ENCODE peak calls at places on chromosomes 11 and 22, in six cellular contexts. E is GM12891, M is K562, W is H1, N is HepG2, F is GM12878. D is an unnamed sample.
A peak's percentile ranks its signal among the peaks of the same experiment; 100 is the strongest.

GRCh38 chr22:38725900-38726655 is 20.3 kb downstream of the GTPBP1 start:
- DNase-seq in W (no peak), E (no peak), F (no peak), M (no peak), N (no peak), D (no peak)

GRCh38 chr11:61369372-61370348 is 7.5 kb downstream of the TMEM138 start:
- DNase-seq in M (no peak), F (peak; percentile 77), E (no peak), N (peak; percentile 76), W (no peak), D (no peak)

GRCh38 chr11:9748361-9748970 is 84.6 kb downstream of the SWAP70 start:
- DNase-seq in N (peak; percentile 63), E (no peak), W (no peak), M (peak; percentile 72), F (peak; percentile 72), D (peak; percentile 48)

GRCh38 chr22:45058622-45058912 is 48.8 kb upstream of the PHF21B start:
- DNase-seq in N (no peak), M (no peak), W (no peak), E (no peak), F (no peak), D (no peak)

GRCh38 chr22:49929553-49929979 is 11.1 kb downstream of the CRELD2 start:
- DNase-seq in W (no peak), E (peak; percentile 84), M (peak; percentile 80), N (no peak), F (no peak), D (peak; percentile 92)

GRCh38 chr11:35210886-35211546 is 72.0 kb downstream of the CD44 start:
- DNase-seq in M (no peak), F (no peak), E (no peak), N (no peak), W (no peak), D (no peak)

GRCh38 chr11:110455718-110456117 is 26.0 kb downstream of the FDX1 start:
- DNase-seq in E (no peak), W (no peak), F (peak; percentile 17), N (no peak), M (no peak), D (no peak)

GRCh38 chr22:21939392-21940319 is 13.0 kb downstream of the PPM1F start:
- DNase-seq in M (no peak), N (no peak), E (no peak), F (no peak), W (no peak), D (no peak)

GRCh38 chr11:18775492-18776292 is 15.9 kb downstream of the PTPN5 start:
- DNase-seq in N (peak; percentile 46), W (peak; percentile 46), M (peak; percentile 71), E (peak; percentile 49), F (no peak), D (peak; percentile 50)

GRCh38 chr11:130159657-130160459 is at the start of gene ST14:
- DNase-seq in N (no peak), E (no peak), M (no peak), F (no peak), W (no peak), D (peak; percentile 44)

GRCh38 chr11:61472282-61472681 is 36.3 kb upstream of the LRRC10B start:
- DNase-seq in M (no peak), F (no peak), W (no peak), E (no peak), N (no peak), D (no peak)

GRCh38 chr11:59782080-59782479 is 26.9 kb downstream of the STX3 start:
- DNase-seq in N (no peak), F (no peak), W (no peak), M (no peak), E (no peak), D (no peak)

GRCh38 chr11:132312616-132313210 is 942.3 kb downstream of the NTM start:
- DNase-seq in W (peak; percentile 23), M (peak; percentile 22), E (peak; percentile 42), F (no peak), N (no peak), D (peak; percentile 32)

GRCh38 chr22:49960967-49961600 is 512 bp downstream of the PIM3 start:
- DNase-seq in E (no peak), N (no peak), F (no peak), W (no peak), M (no peak), D (no peak)

GRCh38 chr11:3609416-3610265 is 32.2 kb downstream of the ART5 start:
- DNase-seq in F (no peak), N (peak; percentile 13), W (no peak), E (no peak), M (peak; percentile 56), D (no peak)

DNA sequence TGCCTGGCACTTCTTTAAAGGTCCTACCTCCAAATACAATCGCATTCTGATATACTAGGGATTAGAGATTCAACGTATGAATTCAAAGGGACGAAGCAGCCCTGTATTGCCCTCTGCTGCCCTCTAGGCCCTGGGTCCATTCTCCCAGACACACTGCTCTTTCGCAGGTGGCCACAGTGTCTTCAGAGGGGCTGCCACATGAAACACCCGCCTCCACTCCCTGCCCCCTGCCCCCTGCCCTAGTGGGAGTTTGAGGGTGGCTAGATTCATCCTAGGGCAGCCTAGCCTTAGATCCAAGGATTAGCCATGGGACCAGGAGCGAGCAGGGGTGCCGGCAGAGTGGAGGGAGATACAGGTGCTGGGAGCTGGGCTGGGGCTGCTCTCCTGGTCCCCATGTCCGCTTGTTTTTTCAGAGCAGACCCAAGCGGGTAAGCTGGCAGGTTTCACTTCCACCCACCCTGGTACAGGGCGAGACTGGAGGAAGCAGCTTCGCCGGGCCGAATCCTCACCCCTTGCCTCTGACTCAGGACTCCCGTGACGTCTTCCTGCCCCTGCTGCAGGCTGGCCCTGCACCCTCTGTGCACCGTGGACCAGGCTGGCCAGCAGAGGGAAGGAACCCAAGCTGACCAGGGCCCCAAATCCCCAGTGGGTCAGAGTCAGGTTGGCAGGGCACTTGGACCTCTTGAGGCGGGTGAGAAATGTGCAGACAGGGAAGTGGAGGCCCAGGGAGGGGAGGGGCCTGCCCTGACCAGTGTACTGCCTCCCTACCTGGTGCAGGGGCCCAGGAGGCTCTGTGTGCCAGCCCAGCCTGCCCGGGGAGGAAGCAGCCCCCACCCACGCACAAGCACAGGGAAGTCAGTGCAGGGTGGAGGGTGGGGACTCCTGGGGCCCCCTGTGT is 28.4 kb upstream of the HMOX1 start:
- DNase-seq in E (no peak), N (peak; percentile 45), W (no peak), M (peak; percentile 19), F (no peak), D (no peak)
- TF ChIP-seq POLR2A in E (no peak), N (peak; percentile 16), W (no peak), M (no peak), F (no peak), D (peak; percentile 25)

GRCh38 chr11:33560729-33561128 is 139.9 kb downstream of the C11orf91 start:
- DNase-seq in E (no peak), F (no peak), M (no peak), N (no peak), W (no peak), D (no peak)

GRCh38 chr11:33554219-33554618 is 146.4 kb downstream of the C11orf91 start:
- DNase-seq in M (no peak), E (no peak), F (no peak), W (no peak), N (no peak), D (no peak)

GRCh38 chr11:33558097-33558496 is 142.5 kb downstream of the C11orf91 start:
- DNase-seq in W (no peak), E (no peak), N (no peak), M (no peak), F (no peak), D (no peak)

GRCh38 chr11:33559567-33559966 is 141.1 kb downstream of the C11orf91 start:
- DNase-seq in E (no peak), F (no peak), M (no peak), W (no peak), N (no peak), D (no peak)

DNA sequence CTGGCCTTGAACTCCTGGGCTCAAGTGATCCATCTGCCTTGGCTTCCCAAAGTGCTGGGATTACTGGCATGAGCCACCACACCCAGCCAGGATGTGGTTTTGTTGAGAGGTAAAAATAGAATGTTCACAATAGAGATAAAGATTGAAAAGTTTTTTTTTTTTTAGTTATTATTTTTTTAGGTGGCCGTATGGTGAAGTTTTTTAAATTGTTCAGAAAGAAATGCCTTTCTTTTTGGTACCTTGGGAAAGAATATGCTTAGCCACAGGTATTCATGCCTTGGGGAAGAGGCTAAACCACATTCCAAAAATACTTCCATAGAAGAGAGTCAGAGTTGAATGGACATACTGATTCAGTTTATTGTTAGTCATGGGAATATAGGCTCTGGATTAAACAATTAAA is 143.4 kb downstream of the C11orf91 start:
- DNase-seq in W (no peak), M (no peak), N (no peak), E (no peak), F (no peak), D (no peak)
- TF ChIP-seq TAF1 in W (no peak), M (no peak), N (no peak), E (no peak), F (no peak), D (no peak)

GRCh38 chr11:113666584-113666983 is 39.5 kb downstream of the TMPRSS5 start:
- DNase-seq in M (no peak), W (no peak), N (no peak), F (no peak), E (no peak), D (no peak)

GRCh38 chr11:113667801-113668200 is 38.3 kb downstream of the TMPRSS5 start:
- DNase-seq in N (no peak), M (no peak), W (no peak), E (no peak), F (no peak), D (no peak)

GRCh38 chr11:113664981-113665710 is 41.0 kb downstream of the TMPRSS5 start:
- DNase-seq in N (peak; percentile 63), M (peak; percentile 78), F (no peak), E (no peak), W (no peak), D (no peak)

GRCh38 chr11:113663567-113663966 is 42.5 kb downstream of the TMPRSS5 start:
- DNase-seq in W (no peak), N (no peak), M (peak; percentile 35), F (no peak), E (no peak), D (no peak)

GRCh38 chr11:113664069-113664980 is 41.8 kb downstream of the TMPRSS5 start:
- DNase-seq in F (no peak), E (no peak), N (peak; percentile 18), W (no peak), M (peak; percentile 58), D (no peak)
- TF ChIP-seq POLR2AphosphoS5 in F (no peak), E (no peak), N (no peak), W (no peak), M (no peak), D (no peak)

GRCh38 chr22:37533995-37534394 is 14.8 kb upstream of the CARD10 start:
- DNase-seq in F (peak; percentile 28), W (no peak), N (no peak), M (no peak), E (no peak), D (no peak)

GRCh38 chr22:37535159-37535558 is 15.9 kb upstream of the CARD10 start:
- DNase-seq in N (no peak), F (no peak), W (no peak), M (no peak), E (no peak), D (no peak)

GRCh38 chr22:37542959-37543358 is 17.3 kb upstream of the CDC42EP1 start:
- DNase-seq in N (no peak), E (no peak), M (no peak), W (no peak), F (no peak), D (no peak)

GRCh38 chr22:37534445-37534844 is 15.2 kb upstream of the CARD10 start:
- DNase-seq in N (no peak), F (no peak), M (no peak), E (no peak), W (no peak), D (no peak)

GRCh38 chr22:37538590-37539357 is 19.6 kb upstream of the CARD10 start:
- DNase-seq in F (peak; percentile 80), W (peak; percentile 88), M (peak; percentile 89), N (peak; percentile 88), E (peak; percentile 88), D (peak; percentile 90)
- TF ChIP-seq POLR2A in F (no peak), W (no peak), M (no peak), N (no peak), E (no peak), D (no peak)

GRCh38 chr22:31954535-31955326 is 10.4 kb downstream of the YWHAH start:
- DNase-seq in F (no peak), M (no peak), N (no peak), E (no peak), W (no peak), D (no peak)
- TF ChIP-seq TAF1 in F (no peak), M (no peak), N (no peak), E (no peak), W (no peak), D (no peak)